ENCODE peak calls at places on chromosomes 5 and 9, in six cellular contexts. Z, L, R, J, H and U are unnamed samples.

GRCh38 chr5:169037478-169037877 is 263.5 kb downstream of the SLIT3 start:
- DNase-seq in L (no peak), R (no peak), H (no peak), Z (no peak), J (no peak), U (no peak)

GRCh38 chr5:150044334-150044681 is 42.0 kb downstream of the CSF1R start:
- DNase-seq in H (no peak), J (peak), L (no peak), R (no peak), Z (peak), U (no peak)

GRCh38 chr5:17118631-17119030 is 98.8 kb upstream of the BASP1 start:
- DNase-seq in R (no peak), L (peak), Z (peak), H (peak), J (peak), U (peak)

GRCh38 chr9:133990366-133991210 is 1.5 kb downstream of the VAV2 start:
- DNase-seq in L (peak), R (no peak), J (peak), Z (peak), H (no peak), U (no peak)

GRCh38 chr9:94785211-94786169 is 59.0 kb downstream of the AOPEP start:
- DNase-seq in L (no peak), Z (peak), J (no peak), H (no peak), R (no peak), U (no peak)

GRCh38 chr5:111737716-111738115 is 19.3 kb downstream of the NREP start:
- DNase-seq in J (no peak), R (no peak), L (peak), Z (peak), H (no peak), U (no peak)

GRCh38 chr9:105858877-105859276 is 164.5 kb downstream of the TMEM38B start:
- DNase-seq in J (no peak), R (no peak), L (no peak), Z (no peak), H (no peak), U (no peak)

GRCh38 chr9:131986576-131986975 is 93.1 kb downstream of the MED27 start:
- DNase-seq in Z (no peak), J (no peak), H (no peak), R (no peak), L (no peak), U (no peak)

GRCh38 chr5:107135391-107135790 is 535.3 kb downstream of the EFNA5 start:
- DNase-seq in H (no peak), J (peak), R (no peak), L (no peak), Z (peak), U (no peak)

GRCh38 chr5:72541501-72542235 is 34.5 kb upstream of the ZNF366 start:
- DNase-seq in H (no peak), L (no peak), R (no peak), Z (no peak), J (no peak), U (no peak)

GRCh38 chr9:89505795-89506385 is 8.0 kb upstream of the SEMA4D start:
- DNase-seq in Z (no peak), R (no peak), L (no peak), J (no peak), H (no peak), U (no peak)

GRCh38 chr5:97006454-97006853 is 70.6 kb downstream of the LNPEP start:
- DNase-seq in J (peak), L (no peak), R (no peak), Z (peak), H (no peak), U (no peak)

GRCh38 chr9:120480707-120481106 is 99.3 kb downstream of the CDK5RAP2 start:
- DNase-seq in R (no peak), H (no peak), Z (peak), J (no peak), L (no peak), U (no peak)